ENCODE peak calls at places on chromosomes 6 and 20, in four cellular contexts. I is GM12878, H is HepG2, E is H1. W is an unnamed sample. For H3K9me3, the result is how much of the 10 kb centered on the place peaks cover.

GRCh38 chr6:1917628-1918371 is 308.1 kb downstream of the FOXC1 start:
- DNase-seq in I (no peak), H (peak), E (peak), W (no peak)

GRCh38 chr6:2853766-2854393 is 12.2 kb upstream of the SERPINB1 start:
- DNase-seq in I (peak), H (peak), E (no peak), W (no peak)

GRCh38 chr20:58967652-58968429 is 13.2 kb upstream of the NELFCD start:
- DNase-seq in I (no peak), H (no peak), E (no peak), W (no peak)

GRCh38 chr6:97586344-97586743 is 303.3 kb upstream of the MMS22L start:
- DNase-seq in I (no peak), H (peak), E (no peak), W (peak)

GRCh38 chr6:155604991-155605390 is 149.4 kb upstream of the NOX3 start:
- DNase-seq in I (no peak), H (no peak), E (no peak), W (no peak)

GRCh38 chr20:50575869-50576720 is 65.9 kb downstream of the PTPN1 start:
- DNase-seq in I (no peak), H (peak), E (no peak), W (peak)

GRCh38 chr6:101083533-101084172 is 202.5 kb upstream of the ASCC3 start:
- DNase-seq in I (no peak), H (peak), E (no peak), W (peak)

GRCh38 chr6:90393232-90393884 is 96.7 kb upstream of the BACH2 start:
- DNase-seq in I (no peak), H (peak), E (peak), W (peak)

GRCh38 chr6:163413345-163414116 is 987 bp upstream of the QKI start:
- DNase-seq in I (no peak), H (peak), E (no peak), W (no peak)

GRCh38 chr20:14009206-14009605 is 13.9 kb downstream of the MACROD2 start:
- DNase-seq in I (no peak), H (no peak), E (no peak), W (no peak)

GRCh38 chr6:156912431-156912830 is 135.3 kb downstream of the ARID1B start:
- DNase-seq in I (no peak), H (no peak), E (no peak), W (peak)

GRCh38 chr6:113936093-113936934 is 34.6 kb downstream of the HDAC2 start:
- DNase-seq in I (peak), H (peak), E (no peak), W (peak)

GRCh38 chr6:130513770-130514169 is 148.0 kb downstream of the TMEM200A start:
- DNase-seq in I (peak), H (no peak), E (no peak), W (no peak)

GRCh38 chr6:16141514-16141913 is 12.6 kb downstream of the MYLIP start:
- DNase-seq in I (no peak), H (no peak), E (no peak), W (no peak)

GRCh38 chr6:31476515-31477139 is 21.3 kb upstream of the MICB start:
- DNase-seq in I (no peak), H (no peak), E (no peak), W (no peak)

GRCh38 chr6:45132683-45133294 is 195.3 kb upstream of the RUNX2 start:
- DNase-seq in I (no peak), H (peak), E (no peak), W (no peak)

GRCh38 chr6:157037165-157037564 is 260.0 kb downstream of the ARID1B start:
- DNase-seq in I (no peak), H (no peak), E (no peak), W (no peak)

GRCh38 chr6:153618371-153619328 is 420.4 kb upstream of the OPRM1 start:
- DNase-seq in I (no peak), H (no peak), E (no peak), W (no peak)

GRCh38 chr20:10781526-10781925 is 107.7 kb upstream of the JAG1 start:
- DNase-seq in I (peak), H (no peak), E (no peak), W (no peak)

GRCh38 chr20:42739692-42740091 is 450.0 kb downstream of the PTPRT start:
- DNase-seq in I (no peak), H (no peak), E (no peak), W (no peak)

GRCh38 chr6:35611235-35611634 is 77.5 kb downstream of the FKBP5 start:
- DNase-seq in I (no peak), H (no peak), E (no peak), W (no peak)

DNA sequence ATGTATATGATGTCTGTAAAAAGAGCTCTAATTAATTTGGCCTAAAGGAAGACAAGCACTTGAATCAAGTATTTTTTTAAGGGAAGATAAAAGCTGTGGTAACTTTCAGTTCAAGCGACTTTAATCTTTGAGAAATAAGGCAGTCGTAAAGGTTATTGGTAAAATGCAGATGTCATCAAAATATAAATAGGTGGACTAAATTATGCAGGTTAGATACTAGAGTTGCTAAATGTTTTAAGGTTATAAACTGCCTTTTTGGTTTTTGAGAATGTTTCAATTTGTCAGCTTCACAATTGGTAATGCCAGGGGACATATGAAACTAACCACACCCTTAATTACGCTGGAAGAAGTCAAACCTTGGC is 159.5 kb upstream of the OLIG3 start:
- DNase-seq in I (no peak), H (no peak), E (no peak), W (no peak)
- H3K9me3 ChIP-seq in I (under half), H (under half), E (under half), W (under half)

DNA sequence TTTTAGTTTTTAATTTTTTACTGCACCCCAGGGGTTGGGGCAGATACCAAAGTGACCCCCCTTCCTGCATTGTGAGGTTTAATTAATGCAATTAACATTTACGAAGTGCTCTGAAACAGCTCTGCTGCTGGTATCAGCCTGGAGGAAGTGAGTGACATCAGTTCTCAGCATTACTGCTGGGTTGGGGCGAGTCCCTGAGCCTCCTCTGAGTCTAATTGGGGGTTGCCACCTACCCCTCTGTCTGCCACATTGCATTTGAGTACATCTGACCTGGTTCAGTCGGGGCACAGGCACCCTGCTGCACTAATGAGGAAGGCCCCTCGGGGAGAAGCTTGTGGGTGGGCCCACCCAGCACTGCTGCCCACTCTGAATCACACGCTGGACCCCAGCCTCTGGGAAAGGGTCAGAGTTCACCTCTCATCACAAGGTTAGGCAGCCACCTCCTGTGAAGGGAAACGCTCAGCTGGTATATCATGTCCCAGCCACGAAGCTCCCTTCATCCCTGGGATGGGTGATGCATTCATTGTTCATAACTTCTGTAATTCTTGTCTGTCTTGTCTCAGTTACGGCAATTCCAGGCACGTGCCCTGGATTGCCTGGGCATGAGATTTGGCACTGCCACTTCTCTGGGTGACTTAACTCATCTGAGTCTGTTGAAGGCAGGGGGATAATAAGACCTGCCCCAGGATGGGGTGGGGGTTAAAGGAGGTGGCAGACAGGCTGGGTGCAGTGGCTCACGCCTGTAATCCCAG is 13.2 kb downstream of the DNMT3B start:
- DNase-seq in I (no peak), H (no peak), E (no peak), W (no peak)
- H3K9ac ChIP-seq in I (no peak), H (no peak), E (no peak), W (no peak)

DNA sequence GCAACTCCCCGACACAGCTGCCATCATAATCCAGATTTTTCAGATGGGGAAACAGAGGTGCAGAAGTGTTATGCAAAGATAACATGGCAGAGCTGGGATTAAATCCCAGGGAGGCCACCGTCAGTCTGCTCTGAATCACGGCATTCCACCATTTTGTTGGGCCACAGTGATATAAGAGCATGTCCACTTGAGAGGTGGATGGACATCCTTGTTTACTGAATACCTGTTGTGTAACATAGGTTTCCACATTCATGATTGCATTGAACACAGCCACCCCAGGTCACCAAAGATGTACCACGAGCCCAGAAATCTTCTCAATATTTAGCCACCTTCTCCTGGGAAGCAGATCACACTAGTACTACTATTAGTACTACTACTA is 191.5 kb downstream of the LRFN2 start:
- DNase-seq in I (no peak), H (no peak), E (no peak), W (no peak)
- TF ChIP-seq SUZ12 in I (no peak), H (no peak), E (no peak), W (no peak)

GRCh38 chr20:61757-62156 is 25.7 kb upstream of the DEFB125 start:
- DNase-seq in I (no peak), H (no peak), E (no peak), W (no peak)
- H3K9me3 ChIP-seq in I (under half), H (half or more), E (under half), W (half or more)

GRCh38 chr20:9508240-9508661 is 6.1 kb upstream of the LAMP5 start:
- DNase-seq in I (no peak), H (no peak), E (no peak), W (no peak)

GRCh38 chr20:9507544-9508239 is 6.7 kb upstream of the LAMP5 start:
- DNase-seq in I (no peak), H (no peak), E (no peak), W (no peak)

GRCh38 chr20:9508696-9509178 is 5.7 kb upstream of the LAMP5 start:
- DNase-seq in I (no peak), H (no peak), E (no peak), W (no peak)

GRCh38 chr20:9514072-9514460 is 324 bp upstream of the LAMP5 start:
- DNase-seq in I (no peak), H (no peak), E (no peak), W (no peak)

DNA sequence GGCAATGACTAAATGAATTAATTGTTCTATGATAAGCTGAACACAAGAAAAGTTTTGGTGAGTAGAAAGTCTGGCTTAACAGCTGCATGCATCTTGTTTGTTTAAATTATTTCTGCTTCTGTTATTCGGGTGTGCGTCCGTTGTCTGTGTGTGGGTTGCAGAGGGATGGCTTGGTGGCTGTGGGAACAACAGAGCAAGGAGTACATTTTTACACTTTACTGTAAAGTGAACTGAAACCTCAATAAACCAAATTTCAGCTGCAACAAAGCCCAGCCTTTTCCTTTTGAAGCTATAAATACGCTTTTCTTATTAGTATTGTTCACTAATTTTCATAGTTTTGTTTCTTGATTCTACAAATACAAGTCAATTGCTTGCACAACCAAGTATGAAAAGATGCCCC is 3.5 kb upstream of the LAMP5 start:
- DNase-seq in I (peak), H (no peak), E (no peak), W (no peak)
- H3K9ac ChIP-seq in I (no peak), H (no peak), E (no peak), W (no peak)

DNA sequence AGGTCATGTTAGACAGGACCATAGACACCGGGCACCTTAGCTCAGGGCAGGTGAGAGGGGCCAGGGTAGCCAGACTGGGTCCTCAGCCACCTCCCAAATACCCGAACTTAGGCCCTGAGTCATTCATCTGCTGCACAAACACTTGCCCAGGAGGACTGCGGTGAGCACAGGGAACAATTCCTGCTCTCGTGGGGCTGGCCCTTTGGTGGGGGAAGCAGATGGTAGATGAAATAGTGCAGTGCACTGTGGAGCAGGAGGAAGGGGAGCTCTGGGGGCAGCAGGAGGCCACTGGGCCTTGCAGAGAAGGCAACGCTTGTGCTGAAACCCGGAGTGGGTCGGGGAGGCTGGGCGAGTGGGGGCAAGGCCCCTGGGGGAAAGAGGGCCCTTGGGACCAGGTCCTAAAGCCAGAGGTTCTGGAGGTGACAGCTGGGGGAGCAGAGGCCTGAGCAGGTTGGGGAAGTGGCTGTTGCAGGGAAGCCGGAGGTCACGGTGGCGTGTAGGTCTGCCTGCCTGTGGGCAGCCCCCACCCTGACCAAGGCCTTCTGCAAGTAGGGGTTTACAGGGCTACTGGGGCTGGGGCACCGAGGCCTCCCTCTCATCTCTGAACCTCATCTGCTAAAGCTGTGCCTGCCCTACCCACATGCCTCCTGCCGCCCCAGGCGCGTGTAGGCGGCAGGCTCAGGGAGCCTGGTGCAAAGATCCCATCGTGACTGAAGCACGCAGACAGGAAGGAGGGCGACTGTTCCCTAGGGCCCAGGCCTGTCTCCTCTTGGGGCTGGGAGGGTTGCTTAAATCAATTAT is 4.7 kb upstream of the NPBWR2 start:
- DNase-seq in I (no peak), H (no peak), E (no peak), W (no peak)
- TF ChIP-seq SUZ12 in I (no peak), H (no peak), E (no peak), W (no peak)

GRCh38 chr6:358432-358831 is 33.1 kb upstream of the IRF4 start:
- DNase-seq in I (no peak), H (no peak), E (no peak), W (no peak)

GRCh38 chr6:357791-358341 is 33.7 kb upstream of the IRF4 start:
- DNase-seq in I (no peak), H (no peak), E (no peak), W (no peak)

GRCh38 chr6:355809-356208 is 35.7 kb upstream of the IRF4 start:
- DNase-seq in I (no peak), H (no peak), E (no peak), W (peak)

GRCh38 chr6:356828-357251 is 34.7 kb upstream of the IRF4 start:
- DNase-seq in I (no peak), H (no peak), E (no peak), W (no peak)

DNA sequence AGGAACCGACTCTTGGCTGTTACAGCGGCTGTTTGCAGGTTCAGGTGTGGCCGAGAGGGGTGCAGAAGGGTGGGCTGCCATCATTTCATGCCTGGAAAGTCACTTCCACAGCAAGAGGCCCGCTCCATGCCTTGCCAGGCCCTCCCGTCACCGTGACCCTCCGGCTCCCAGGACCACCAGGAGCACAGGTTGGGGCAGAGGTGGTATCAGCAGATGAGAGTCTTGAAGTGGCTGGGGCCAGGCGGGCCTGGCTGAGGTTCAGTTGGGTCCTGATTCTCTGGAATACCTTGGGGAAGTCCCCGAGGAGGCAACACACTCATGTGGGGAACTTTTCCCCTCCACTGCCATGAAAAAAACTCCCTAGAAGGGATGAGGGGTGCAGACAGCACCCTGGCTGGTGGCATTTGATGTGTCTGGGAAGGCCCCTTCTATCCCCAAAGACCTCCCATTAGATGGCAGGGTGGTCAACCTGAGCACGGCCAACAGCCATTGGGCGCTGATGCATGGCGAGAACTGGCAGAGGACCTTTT is 34.2 kb upstream of the IRF4 start:
- DNase-seq in I (no peak), H (no peak), E (no peak), W (no peak)
- H3K9me3 ChIP-seq in I (under half), H (under half), E (half or more), W (under half)

GRCh38 chr6:140537834-140538680 is 1163.6 kb upstream of the CITED2 start:
- DNase-seq in I (no peak), H (peak), E (peak), W (peak)
- H3K9ac ChIP-seq in I (no peak), H (no peak), E (no peak), W (no peak)